ENCODE peak calls at places on chromosomes 4 and X, in four cellular contexts. V is endothelial cell, X is stomach, G is A549. H is an unnamed sample.

GRCh38 chrX:41471786-41472185 is 24.6 kb downstream of the NYX start:
- DNase-seq in V (no peak), G (no peak), X (no peak), H (no peak)

GRCh38 chrX:103467870-103468269 is 51.4 kb downstream of the RAB40A start:
- DNase-seq in V (no peak), G (no peak), X (no peak), H (no peak)

GRCh38 chrX:45077748-45078424 is 122.8 kb downstream of the DIPK2B start:
- DNase-seq in G (no peak), V (no peak), X (no peak), H (no peak)

GRCh38 chr4:20506827-20507226 is 193.4 kb upstream of the PACRGL start:
- DNase-seq in V (no peak), G (no peak), X (no peak), H (no peak)

GRCh38 chrX:40090050-40090804 is 7.5 kb downstream of the BCOR start:
- DNase-seq in V (no peak), X (peak; percentile 57), G (no peak), H (no peak)

GRCh38 chr4:38411092-38411491 is 252.9 kb upstream of the KLF3 start:
- DNase-seq in X (no peak), V (no peak), G (no peak), H (no peak)

GRCh38 chrX:85365370-85365995 is 14.0 kb downstream of the POF1B start:
- DNase-seq in G (no peak), V (peak; percentile 2), X (no peak), H (no peak)

GRCh38 chr4:4856071-4857000 is 3.1 kb upstream of the MSX1 start:
- DNase-seq in G (no peak), V (no peak), X (no peak), H (no peak)

GRCh38 chr4:7658297-7659204 is 223.8 kb upstream of the PSAPL1 start:
- DNase-seq in V (no peak), X (no peak), G (no peak), H (no peak)

GRCh38 chrX:151830911-151831310 is 81.8 kb upstream of the MAGEA4 start:
- DNase-seq in G (no peak), X (no peak), V (peak; percentile 3), H (no peak)

GRCh38 chr4:94926936-94927335 is 169.2 kb downstream of the BMPR1B start:
- DNase-seq in G (no peak), V (no peak), X (no peak), H (no peak)

GRCh38 chr4:140102406-140102805 is 51.6 kb downstream of the MAML3 start:
- DNase-seq in V (no peak), G (no peak), X (no peak), H (no peak)

GRCh38 chr4:148112231-148112982 is 329.8 kb downstream of the NR3C2 start:
- DNase-seq in G (no peak), X (no peak), V (no peak), H (no peak)

GRCh38 chr4:94722748-94723147 is 35.0 kb upstream of the BMPR1B start:
- DNase-seq in X (no peak), V (no peak), G (no peak), H (no peak)

GRCh38 chrX:102745513-102746133 is 25.1 kb downstream of the GPRASP3 start:
- DNase-seq in X (no peak), G (no peak), V (peak; percentile 33), H (no peak)

GRCh38 chr4:153232768-153233167 is 28.5 kb downstream of the TRIM2 start:
- DNase-seq in X (peak; percentile 50), G (peak; percentile 24), V (peak; percentile 30), H (no peak)

DNA sequence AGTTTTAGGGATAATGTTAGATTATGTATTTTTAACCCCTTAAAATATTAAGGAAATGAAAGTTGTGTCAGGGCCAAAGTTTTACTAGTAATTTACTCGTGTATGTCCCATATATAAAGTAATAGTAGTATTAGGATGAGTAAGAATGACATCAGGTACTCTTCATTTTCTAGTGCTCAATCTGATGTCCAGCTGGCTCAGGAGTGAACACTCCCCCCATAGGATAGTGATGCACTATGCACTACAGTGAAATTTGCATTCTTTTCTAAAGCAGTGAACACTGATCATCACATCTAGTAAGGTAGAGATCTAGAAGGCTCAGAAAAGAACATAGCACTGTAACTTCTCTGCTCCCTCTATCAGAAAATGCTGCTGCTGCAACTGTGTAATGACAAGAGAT is 409.7 kb downstream of the GLUD2 start:
- DNase-seq in X (no peak), G (no peak), V (no peak), H (no peak)
- TF ChIP-seq CTCF in X (no peak), G (no peak), V (no peak), H (no peak)

GRCh38 chr4:113878718-113879117 is 100.7 kb downstream of the ARSJ start:
- DNase-seq in X (no peak), V (peak; percentile 69), G (no peak), H (peak; percentile 19)
- TF ChIP-seq CTCF in X (no peak), V (peak; percentile 73), G (peak; percentile 31), H (peak; percentile 58)

GRCh38 chr4:2735869-2736268 is 20.3 kb downstream of the TNIP2 start:
- DNase-seq in V (no peak), G (no peak), X (no peak), H (no peak)
- TF ChIP-seq CTCF in V (no peak), G (no peak), X (no peak), H (no peak)

GRCh38 chrX:30822719-30823118 is 66.3 kb downstream of the TAB3 start:
- DNase-seq in V (no peak), G (no peak), X (no peak), H (no peak)

GRCh38 chrX:30824275-30824674 is 64.8 kb downstream of the TAB3 start:
- DNase-seq in X (no peak), V (no peak), G (no peak), H (no peak)

GRCh38 chrX:30819080-30819479 is 70.0 kb downstream of the TAB3 start:
- DNase-seq in X (no peak), G (no peak), V (no peak), H (no peak)

GRCh38 chrX:30822068-30822671 is 66.9 kb downstream of the TAB3 start:
- DNase-seq in V (no peak), G (no peak), X (no peak), H (no peak)

GRCh38 chrX:30821116-30821515 is 67.9 kb downstream of the TAB3 start:
- DNase-seq in G (no peak), X (no peak), V (no peak), H (no peak)
- TF ChIP-seq CTCF in G (no peak), X (no peak), V (no peak), H (no peak)

GRCh38 chr4:33134366-33134765 is 2414.2 kb downstream of the PCDH7 start:
- DNase-seq in X (no peak), G (no peak), V (no peak), H (no peak)

GRCh38 chr4:33133723-33134122 is 2413.6 kb downstream of the PCDH7 start:
- DNase-seq in V (no peak), X (no peak), G (no peak), H (no peak)
- TF ChIP-seq CTCF in V (no peak), X (no peak), G (no peak), H (no peak)

DNA sequence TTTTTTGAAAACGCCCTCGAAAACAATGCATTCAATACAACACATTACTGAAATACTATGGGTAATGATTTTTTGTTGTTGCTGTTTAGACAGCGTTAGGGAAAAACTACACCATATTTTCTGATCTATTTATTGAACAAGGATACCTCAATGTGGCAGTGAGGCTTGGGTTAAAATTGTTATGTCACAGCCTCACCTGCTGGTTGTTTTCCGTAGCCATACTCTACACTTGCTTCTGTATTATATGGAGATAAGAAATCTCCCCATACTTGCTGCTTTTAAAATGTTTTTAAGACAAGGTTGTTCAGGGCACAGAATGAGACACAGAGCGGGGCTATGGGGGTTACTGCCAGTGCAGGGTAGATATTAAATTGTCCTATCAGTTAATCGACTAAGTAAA is 221.6 kb upstream of the FTHL17 start:
- DNase-seq in G (no peak), V (no peak), X (no peak), H (no peak)
- TF ChIP-seq CTCF in G (peak; percentile 7), V (no peak), X (peak; percentile 24), H (no peak)

GRCh38 chr4:56051710-56052075 is 102.9 kb downstream of the CEP135 start:
- DNase-seq in X (no peak), V (no peak), G (no peak), H (no peak)

GRCh38 chr4:56049428-56050212 is 100.9 kb downstream of the CEP135 start:
- DNase-seq in G (no peak), V (peak; percentile 56), X (no peak), H (peak; percentile 54)

GRCh38 chr4:56050584-56050983 is 101.8 kb downstream of the CEP135 start:
- DNase-seq in X (no peak), V (no peak), G (no peak), H (no peak)

GRCh38 chr4:56051049-56051709 is 102.4 kb downstream of the CEP135 start:
- DNase-seq in V (no peak), X (no peak), G (no peak), H (no peak)

GRCh38 chr4:56048621-56049427 is 100.1 kb downstream of the CEP135 start:
- DNase-seq in G (peak; percentile 27), V (peak; percentile 76), X (peak; percentile 40), H (peak; percentile 68)
- TF ChIP-seq CTCF in G (peak; percentile 43), V (peak; percentile 15), X (no peak), H (peak; percentile 57)

GRCh38 chr4:159446266-159446976 is 343.5 kb downstream of the RAPGEF2 start:
- DNase-seq in X (peak; percentile 28), V (peak; percentile 42), G (peak; percentile 38), H (peak; percentile 41)

GRCh38 chr4:159443975-159444374 is 341.1 kb downstream of the RAPGEF2 start:
- DNase-seq in X (no peak), G (no peak), V (no peak), H (no peak)

GRCh38 chr4:159445671-159446070 is 342.8 kb downstream of the RAPGEF2 start:
- DNase-seq in G (no peak), X (no peak), V (no peak), H (no peak)

GRCh38 chr4:159447296-159447695 is 344.4 kb downstream of the RAPGEF2 start:
- DNase-seq in V (no peak), X (no peak), G (no peak), H (no peak)

DNA sequence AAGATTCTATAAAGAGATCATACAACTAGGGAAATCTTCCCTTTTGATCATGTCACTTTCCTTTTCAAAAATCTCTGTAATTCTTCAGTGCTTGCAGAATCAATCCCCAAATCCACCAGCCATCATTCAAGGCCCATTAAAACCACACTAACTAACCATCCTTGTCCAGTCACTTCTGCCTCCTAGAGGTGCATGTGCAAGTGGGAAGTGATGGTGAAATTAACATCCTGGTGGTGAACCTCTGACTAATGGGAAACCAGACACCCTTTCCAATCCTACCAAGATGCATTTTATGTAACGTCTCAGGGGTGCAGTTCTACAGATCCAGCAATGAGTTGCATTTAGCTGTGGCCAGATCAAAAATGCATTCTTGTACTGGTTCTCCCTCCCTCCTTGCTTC is 341.8 kb downstream of the RAPGEF2 start:
- DNase-seq in V (no peak), X (no peak), G (no peak), H (no peak)
- TF ChIP-seq CTCF in V (no peak), X (no peak), G (no peak), H (peak; percentile 17)

H was measured in neural crest cell.